ENCODE peak calls at places on chromosome 19, in six cellular contexts. L is nephron progenitor cell, B is NCI-H510A treated with DMSO at 0.1 percent for 48 hours, Y is amygdala, T is colonic mucosa, U is left ventricle myocardium inferior. I is an unnamed sample.

GRCh38 chr19:16223746-16224145 is 26.0 kb downstream of the AP1M1 start:
- DNase-seq in L (no peak), B (no peak), Y (no peak), T (no peak), U (no peak), I (no peak)

GRCh38 chr19:31314156-31314555 is 35.1 kb downstream of the TSHZ3 start:
- DNase-seq in L (no peak), B (no peak), Y (no peak), T (no peak), U (no peak), I (no peak)

GRCh38 chr19:15101479-15102082 is 5.6 kb upstream of the SYDE1 start:
- DNase-seq in L (peak; percentile 49), B (peak; percentile 1), Y (no peak), T (peak; percentile 52), U (no peak), I (no peak)

GRCh38 chr19:15418112-15418587 is 638 bp downstream of the AKAP8L start:
- DNase-seq in L (no peak), B (no peak), Y (no peak), T (peak; percentile 29), U (no peak), I (no peak)

GRCh38 chr19:14048439-14049153 is 13.3 kb downstream of the PALM3 start:
- DNase-seq in L (peak; percentile 66), B (peak; percentile 12), Y (no peak), T (peak; percentile 80), U (peak; percentile 44), I (peak; percentile 42)

GRCh38 chr19:29666634-29667389 is 1.6 kb downstream of the PLEKHF1 start:
- DNase-seq in L (peak; percentile 62), B (no peak), Y (no peak), T (peak; percentile 58), U (peak; percentile 79), I (peak; percentile 83)

GRCh38 chr19:7743425-7743841 is 3.9 kb downstream of the CD209 start:
- DNase-seq in L (no peak), B (no peak), Y (no peak), T (no peak), U (no peak), I (no peak)

GRCh38 chr19:33813391-33814101 is 16.9 kb downstream of the KCTD15 start:
- DNase-seq in L (no peak), B (no peak), Y (no peak), T (no peak), U (no peak), I (no peak)

GRCh38 chr19:48867119-48867921 is 1.1 kb downstream of the PLEKHA4 start:
- DNase-seq in L (no peak), B (no peak), Y (no peak), T (no peak), U (no peak), I (no peak)

GRCh38 chr19:29294343-29294811 is 81.4 kb upstream of the UQCRFS1 start:
- DNase-seq in L (no peak), B (no peak), Y (no peak), T (no peak), U (no peak), I (no peak)

GRCh38 chr19:41755328-41755913 is at the start of gene CEACAM6:
- DNase-seq in L (no peak), B (no peak), Y (no peak), T (peak; percentile 91), U (no peak), I (no peak)

GRCh38 chr19:10727599-10728250 is 9.8 kb downstream of the DNM2 start:
- DNase-seq in L (no peak), B (no peak), Y (no peak), T (no peak), U (no peak), I (no peak)

GRCh38 chr19:18300930-18301717 is 19.7 kb upstream of the JUND start:
- DNase-seq in L (no peak), B (no peak), Y (no peak), T (peak; percentile 71), U (peak; percentile 78), I (peak; percentile 82)

I was measured in heart right ventricle.